ENCODE peak calls at places on chromosomes 7 and 10, in seven cellular contexts. I is activated CD8-positive, alpha-beta memory T cell treated with anti-CD3 and anti-CD28 coated beads, Interleukin-2, amount 50 U/mL, for 4 hours; A is NCI-H2081; K is COLO829; H is EL; B is NCI-H460; Q is fibroblast of the conjunctiva. Y is an unnamed sample.

GRCh38 chr7:95780665-95781064 is 8.3 kb downstream of the DYNC1I1 start:
- DNase-seq in I (no peak), A (no peak), K (no peak), H (no peak), B (no peak), Q (no peak), Y (no peak)

GRCh38 chr7:93055543-93056107 is 62.2 kb downstream of the SAMD9 start:
- DNase-seq in I (no peak), A (peak), K (peak), H (peak), B (peak), Q (peak), Y (peak)

GRCh38 chr10:75926763-75927162 is 495.3 kb downstream of the LRMDA start:
- DNase-seq in I (no peak), A (no peak), K (no peak), H (no peak), B (no peak), Q (no peak), Y (no peak)

GRCh38 chr7:142954680-142955268 is 7.4 kb downstream of the KEL start:
- DNase-seq in I (no peak), A (no peak), K (no peak), H (no peak), B (no peak), Q (no peak), Y (no peak)

GRCh38 chr10:43253461-43254198 is 13.2 kb downstream of the RASGEF1A start:
- DNase-seq in I (no peak), A (no peak), K (no peak), H (no peak), B (no peak), Q (no peak), Y (no peak)

GRCh38 chr7:98877692-98878364 is 504 bp upstream of the TRRAP start:
- DNase-seq in I (no peak), A (no peak), K (no peak), H (no peak), B (no peak), Q (no peak), Y (no peak)

GRCh38 chr7:4013793-4014192 is 668.3 kb upstream of the FOXK1 start:
- DNase-seq in I (no peak), A (no peak), K (no peak), H (no peak), B (no peak), Q (no peak), Y (no peak)

GRCh38 chr7:87234949-87235348 is 15.4 kb upstream of the TMEM243 start:
- DNase-seq in I (no peak), A (no peak), K (no peak), H (peak), B (no peak), Q (no peak), Y (no peak)

GRCh38 chr10:43689955-43690771 is 41.5 kb upstream of the ZNF32 start:
- DNase-seq in I (peak), A (peak), K (peak), H (peak), B (peak), Q (peak), Y (peak)

GRCh38 chr10:35409094-35409582 is 72.8 kb downstream of the CCNY start:
- DNase-seq in I (no peak), A (no peak), K (peak), H (peak), B (no peak), Q (peak), Y (no peak)

Y was measured in NCI-H748 treated with DMSO at 0.1 percent for 48 hours.